ENCODE peak calls at places on chromosomes 7 and 10, in seven cellular contexts. E is body of pancreas; W is CD8-positive, alpha-beta memory T cell; R is mammary epithelial cell; J is esophagus muscularis mucosa; P is A549; H is lower lobe of right lung. D is an unnamed sample. For H3K4me1, the result is how much of the 10 kb centered on the place peaks cover.

GRCh38 chr10:124722812-124723783 is 21.1 kb downstream of the FAM53B start:
- DNase-seq in R (peak), E (no peak), H (peak), W (peak), P (no peak), J (no peak), D (peak)

GRCh38 chr7:3207387-3207786 is 93.7 kb upstream of the SDK1 start:
- DNase-seq in H (no peak), P (no peak), W (no peak), E (no peak), J (peak), R (no peak), D (no peak)

GRCh38 chr7:926061-927030 is 28.1 kb downstream of the ADAP1 start:
- DNase-seq in R (no peak), J (no peak), H (peak), E (peak), W (no peak), P (no peak), D (peak)

GRCh38 chr7:135343361-135343760 is 109.7 kb downstream of the STRA8 start:
- DNase-seq in P (no peak), R (no peak), W (no peak), H (no peak), J (no peak), E (no peak), D (no peak)

GRCh38 chr7:151060416-151061234 is 1.2 kb downstream of the SLC4A2 start:
- DNase-seq in J (no peak), R (peak), E (peak), H (no peak), W (no peak), P (peak), D (peak)

GRCh38 chr7:54743580-54743979 is 15.4 kb downstream of the SEC61G start:
- DNase-seq in E (no peak), P (no peak), W (no peak), R (no peak), H (no peak), J (no peak), D (no peak)

GRCh38 chr10:77681839-77682238 is 44.2 kb upstream of the KCNMA1 start:
- DNase-seq in R (no peak), J (peak), W (no peak), H (no peak), E (peak), P (no peak), D (no peak)

GRCh38 chr7:24245362-24245761 is 38.6 kb upstream of the NPY start:
- DNase-seq in E (no peak), J (no peak), W (no peak), P (no peak), H (no peak), R (no peak), D (no peak)

DNA sequence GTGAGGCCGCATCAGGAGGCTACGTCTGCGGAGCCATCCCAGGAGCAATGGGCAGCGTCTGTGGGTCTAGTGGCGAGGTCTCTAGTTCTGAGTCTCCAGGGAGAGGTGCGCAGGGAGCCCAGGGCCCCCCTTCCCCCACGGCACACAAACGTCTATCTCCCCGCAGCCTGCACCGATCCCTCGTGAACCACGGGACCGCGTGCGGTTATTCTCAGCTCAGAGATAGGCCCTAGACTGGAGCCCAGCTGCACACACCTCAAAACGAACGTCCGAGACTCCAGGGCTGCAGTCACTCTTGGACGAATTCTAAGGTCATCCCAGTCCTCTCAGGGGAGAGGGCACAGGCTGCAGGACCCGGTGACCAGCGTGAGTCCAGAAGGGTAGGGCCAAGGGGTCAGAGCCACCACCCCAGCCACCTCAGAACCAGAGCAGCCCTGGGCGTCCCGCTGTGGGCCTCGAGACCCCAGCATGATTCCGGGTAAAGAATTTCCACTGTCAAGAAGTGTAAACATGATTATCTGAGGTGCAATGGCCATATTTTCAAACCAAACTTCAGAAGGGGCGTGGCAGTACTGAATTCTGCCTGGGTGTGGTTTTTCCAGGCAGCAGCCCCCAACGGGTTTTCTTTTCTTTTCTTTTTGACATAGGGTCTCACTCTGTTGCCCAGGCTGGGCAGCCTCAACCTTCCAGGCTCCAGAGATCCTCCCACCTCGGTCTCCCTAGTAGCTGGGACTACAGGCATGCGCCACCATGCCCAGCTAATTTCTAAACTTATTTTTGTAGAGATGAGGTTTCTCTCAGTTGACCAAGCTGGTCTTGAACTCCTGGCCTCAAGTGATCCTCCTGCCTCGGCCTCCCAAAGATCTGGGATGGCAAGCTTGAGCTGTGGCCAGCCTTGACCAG is 57.5 kb downstream of the PWWP2B start:
- DNase-seq in J (no peak), E (no peak), H (no peak), P (no peak), R (no peak), W (no peak), D (peak)
- H3K4me1 ChIP-seq in J (under half), E (under half), H (under half), P (half or more), R (under half), W (under half), D (under half)

GRCh38 chr10:31873724-31874123 is 54.9 kb downstream of the ARHGAP12 start:
- DNase-seq in J (no peak), H (no peak), P (no peak), R (no peak), E (no peak), W (no peak), D (no peak)
- H3K4me1 ChIP-seq in J (under half), H (under half), P (half or more), R (under half), E (under half), W (under half), D (under half)

DNA sequence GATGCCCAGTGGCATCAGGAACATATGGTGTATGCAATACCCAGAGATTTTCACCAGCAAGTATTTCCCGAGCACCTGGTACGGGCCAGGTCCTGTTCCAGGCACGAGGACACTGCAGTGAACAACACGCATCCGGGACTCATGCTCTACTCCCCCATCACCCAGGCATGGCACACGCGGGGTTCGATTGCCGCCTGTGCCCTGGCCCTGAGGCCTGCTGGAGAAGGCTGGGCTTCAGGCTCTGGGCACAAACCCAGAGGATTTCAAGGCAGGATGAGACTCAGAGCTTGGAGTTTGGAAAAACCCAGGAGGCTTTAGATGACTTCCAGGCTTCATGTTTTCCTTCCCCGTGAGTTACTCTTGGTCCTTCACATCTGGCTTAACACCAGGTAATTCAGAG is 143.5 kb downstream of the NEURL1 start:
- DNase-seq in J (no peak), E (no peak), R (no peak), P (no peak), W (no peak), H (no peak), D (no peak)
- H3K4me1 ChIP-seq in J (half or more), E (under half), R (under half), P (under half), W (under half), H (under half), D (half or more)

DNA sequence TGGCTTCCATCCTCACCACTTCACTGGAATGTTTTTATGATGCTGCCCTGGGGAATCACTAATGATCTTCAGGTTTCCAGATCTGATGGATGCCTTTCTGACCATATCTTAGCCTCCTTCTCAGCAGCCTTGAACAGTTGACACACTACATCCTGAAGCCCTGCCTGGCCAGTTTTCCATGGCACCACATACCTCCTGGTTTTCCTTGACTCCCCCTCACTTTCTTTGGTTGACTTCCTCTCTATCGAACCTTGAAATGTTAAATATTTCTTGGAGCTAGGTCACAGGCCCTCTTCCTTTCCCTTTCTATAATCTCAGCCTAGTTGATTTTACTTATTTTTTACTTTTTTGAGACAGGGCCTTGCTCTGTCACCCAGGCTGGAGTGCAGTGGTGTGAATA is 108.8 kb upstream of the CDK1 start:
- DNase-seq in R (no peak), W (no peak), P (no peak), E (no peak), H (no peak), J (no peak), D (no peak)
- H3K4me1 ChIP-seq in R (under half), W (under half), P (under half), E (under half), H (under half), J (under half), D (under half)

DNA sequence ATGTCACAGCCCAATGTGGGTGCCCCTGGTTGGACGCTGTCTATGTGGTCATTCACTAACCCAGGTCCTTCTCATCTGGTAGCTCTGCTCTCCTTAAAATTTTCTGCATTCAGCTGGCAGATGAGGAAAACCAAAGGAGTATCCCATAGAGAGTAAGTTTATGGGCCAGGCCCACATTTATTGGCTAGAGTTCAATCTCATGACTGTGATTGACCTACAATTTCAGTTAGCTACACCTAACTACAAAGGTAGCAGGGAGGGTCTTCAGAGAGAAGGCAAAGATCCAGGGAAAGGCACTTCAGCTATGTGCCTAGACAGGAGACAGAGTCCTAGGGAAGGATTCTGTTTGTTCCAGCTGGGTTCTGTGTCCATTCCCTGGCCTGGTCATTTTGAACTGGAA is 23.7 kb upstream of the PPIF start:
- DNase-seq in H (no peak), E (no peak), J (no peak), P (no peak), R (no peak), W (no peak), D (no peak)
- H3K4me1 ChIP-seq in H (under half), E (under half), J (under half), P (under half), R (under half), W (half or more), D (half or more)

GRCh38 chr10:79435271-79436065 is 10.0 kb downstream of the ZCCHC24 start:
- DNase-seq in P (no peak), W (no peak), E (no peak), R (no peak), J (no peak), H (no peak), D (peak)

GRCh38 chr10:79434816-79435215 is 10.6 kb downstream of the ZCCHC24 start:
- DNase-seq in W (no peak), E (no peak), H (no peak), P (no peak), R (peak), J (no peak), D (no peak)

GRCh38 chr10:79431891-79432831 is 13.3 kb downstream of the ZCCHC24 start:
- DNase-seq in H (no peak), P (no peak), E (no peak), W (no peak), J (no peak), R (no peak), D (peak)

GRCh38 chr10:79434223-79434687 is 11.2 kb downstream of the ZCCHC24 start:
- DNase-seq in E (no peak), J (no peak), W (no peak), R (peak), P (no peak), H (no peak), D (no peak)

GRCh38 chr10:79433324-79434222 is 11.9 kb downstream of the ZCCHC24 start:
- DNase-seq in W (no peak), P (no peak), E (no peak), R (no peak), H (no peak), J (no peak), D (no peak)
- H3K4me1 ChIP-seq in W (under half), P (under half), E (under half), R (under half), H (half or more), J (half or more), D (half or more)

GRCh38 chr10:4132216-4132556 is 347.2 kb upstream of the KLF6 start:
- DNase-seq in H (no peak), J (no peak), R (no peak), W (no peak), E (no peak), P (no peak), D (no peak)
- H3K4me1 ChIP-seq in H (under half), J (under half), R (under half), W (under half), E (under half), P (under half), D (under half)

DNA sequence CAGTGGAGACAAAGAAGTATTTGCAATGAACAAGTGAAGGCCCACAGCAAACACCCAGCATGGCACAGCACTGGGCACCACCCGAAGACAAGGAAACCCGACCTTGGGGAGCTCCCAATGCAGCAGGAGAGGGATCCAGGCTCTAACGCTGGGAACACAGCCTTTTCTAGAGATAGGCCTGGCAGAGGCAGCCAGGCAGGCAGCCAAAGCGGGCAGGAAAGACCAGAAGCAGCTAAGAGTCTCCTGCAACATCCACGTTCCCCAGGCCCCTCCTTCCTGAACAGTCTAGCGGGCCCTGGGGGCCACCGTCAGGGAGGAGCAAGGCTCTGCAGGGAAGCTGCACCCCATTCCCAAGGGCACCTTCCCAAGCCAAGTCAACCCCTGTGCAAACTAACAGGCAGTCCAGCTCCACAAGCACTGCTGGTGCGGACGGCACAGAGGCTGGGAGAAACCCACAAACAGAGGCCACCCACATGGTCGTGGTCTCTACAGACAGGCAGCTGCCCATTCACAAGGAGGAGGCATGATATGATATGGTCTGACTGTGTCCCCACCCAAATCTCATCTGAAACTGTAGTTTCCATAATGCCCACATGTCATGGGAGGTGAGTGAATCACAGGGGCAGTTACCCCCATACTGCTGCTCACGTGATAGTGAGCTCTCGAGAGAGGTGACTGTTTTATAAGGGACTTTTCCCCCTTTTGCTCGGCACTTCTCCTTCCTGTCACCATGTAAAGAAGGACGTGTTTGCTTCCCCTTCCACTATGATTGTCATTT is 115.7 kb downstream of the MAD1L1 start:
- DNase-seq in H (no peak), W (no peak), E (no peak), P (no peak), J (no peak), R (peak), D (peak)
- H3K4me1 ChIP-seq in H (under half), W (under half), E (under half), P (under half), J (half or more), R (under half), D (under half)